ENCODE peak calls at places on chromosome 7, in four cellular contexts. One of them, this sample, is unnamed.

GRCh38 chr7:139873593-139874374 is 44.7 kb downstream of the TBXAS1 start:
- DNase-seq in nephron progenitor cell: no peak
- DNase-seq in pancreas: no peak
- DNase-seq in prostate gland: no peak
- DNase-seq in this sample: no peak

GRCh38 chr7:76220185-76221057 is 18.7 kb downstream of the SRRM3 start:
- DNase-seq in prostate gland: no peak
- DNase-seq in nephron progenitor cell: peak
- DNase-seq in pancreas: peak
- DNase-seq in this sample: no peak

GRCh38 chr7:154633641-154634040 is 369.3 kb downstream of the PAXIP1 start:
- DNase-seq in prostate gland: no peak
- DNase-seq in nephron progenitor cell: no peak
- DNase-seq in pancreas: no peak
- DNase-seq in this sample: no peak

GRCh38 chr7:114088541-114088940 is 169.7 kb upstream of the PPP1R3A start:
- DNase-seq in prostate gland: no peak
- DNase-seq in pancreas: no peak
- DNase-seq in nephron progenitor cell: no peak
- DNase-seq in this sample: no peak

GRCh38 chr7:101586078-101586941 is 42.8 kb downstream of the MYL10 start:
- DNase-seq in nephron progenitor cell: no peak
- DNase-seq in prostate gland: no peak
- DNase-seq in pancreas: no peak
- DNase-seq in this sample: peak

GRCh38 chr7:149566103-149566502 is 68.5 kb upstream of the ZNF746 start:
- DNase-seq in pancreas: no peak
- DNase-seq in prostate gland: no peak
- DNase-seq in nephron progenitor cell: no peak
- DNase-seq in this sample: no peak

GRCh38 chr7:41459183-41459582 is 243.7 kb downstream of the INHBA start:
- DNase-seq in prostate gland: no peak
- DNase-seq in nephron progenitor cell: no peak
- DNase-seq in pancreas: no peak
- DNase-seq in this sample: no peak

GRCh38 chr7:11078242-11078834 is 104.7 kb downstream of the PHF14 start:
- DNase-seq in pancreas: no peak
- DNase-seq in nephron progenitor cell: no peak
- DNase-seq in prostate gland: no peak
- DNase-seq in this sample: peak

GRCh38 chr7:81470084-81470723 is 299.6 kb downstream of the HGF start:
- DNase-seq in nephron progenitor cell: peak
- DNase-seq in pancreas: no peak
- DNase-seq in prostate gland: peak
- DNase-seq in this sample: peak

GRCh38 chr7:30848121-30848855 is 63.4 kb upstream of the AQP1 start:
- DNase-seq in nephron progenitor cell: no peak
- DNase-seq in pancreas: no peak
- DNase-seq in prostate gland: no peak
- DNase-seq in this sample: no peak

GRCh38 chr7:17623546-17624185 is 316.6 kb downstream of the SNX13 start:
- DNase-seq in prostate gland: no peak
- DNase-seq in nephron progenitor cell: no peak
- DNase-seq in pancreas: no peak
- DNase-seq in this sample: no peak

GRCh38 chr7:128910569-128910945 is at the start of gene KCP:
- DNase-seq in prostate gland: no peak
- DNase-seq in pancreas: peak
- DNase-seq in nephron progenitor cell: peak
- DNase-seq in this sample: no peak

GRCh38 chr7:2924866-2925840 is 81.0 kb upstream of the GNA12 start:
- DNase-seq in pancreas: no peak
- DNase-seq in prostate gland: no peak
- DNase-seq in nephron progenitor cell: no peak
- DNase-seq in this sample: no peak

GRCh38 chr7:76173566-76174205 is 28.0 kb upstream of the SRRM3 start:
- DNase-seq in prostate gland: no peak
- DNase-seq in nephron progenitor cell: no peak
- DNase-seq in pancreas: peak
- DNase-seq in this sample: no peak

GRCh38 chr7:64685091-64685490 is 19.2 kb downstream of the ZNF107 start:
- DNase-seq in nephron progenitor cell: no peak
- DNase-seq in prostate gland: no peak
- DNase-seq in pancreas: no peak
- DNase-seq in this sample: no peak

GRCh38 chr7:106858618-106859532 is 6.2 kb upstream of the PIK3CG start:
- DNase-seq in prostate gland: no peak
- DNase-seq in pancreas: peak
- DNase-seq in nephron progenitor cell: no peak
- DNase-seq in this sample: no peak

GRCh38 chr7:155283565-155284194 is 14.0 kb upstream of the INSIG1 start:
- DNase-seq in prostate gland: no peak
- DNase-seq in nephron progenitor cell: no peak
- DNase-seq in pancreas: no peak
- DNase-seq in this sample: peak

GRCh38 chr7:24304494-24305095 is 20.6 kb downstream of the NPY start:
- DNase-seq in nephron progenitor cell: peak
- DNase-seq in prostate gland: no peak
- DNase-seq in pancreas: no peak
- DNase-seq in this sample: no peak

GRCh38 chr7:24299192-24299591 is 15.2 kb downstream of the NPY start:
- DNase-seq in pancreas: no peak
- DNase-seq in prostate gland: no peak
- DNase-seq in nephron progenitor cell: no peak
- DNase-seq in this sample: no peak

GRCh38 chr7:24307294-24307693 is 23.3 kb downstream of the NPY start:
- DNase-seq in prostate gland: no peak
- DNase-seq in pancreas: no peak
- DNase-seq in nephron progenitor cell: no peak
- DNase-seq in this sample: no peak

DNA sequence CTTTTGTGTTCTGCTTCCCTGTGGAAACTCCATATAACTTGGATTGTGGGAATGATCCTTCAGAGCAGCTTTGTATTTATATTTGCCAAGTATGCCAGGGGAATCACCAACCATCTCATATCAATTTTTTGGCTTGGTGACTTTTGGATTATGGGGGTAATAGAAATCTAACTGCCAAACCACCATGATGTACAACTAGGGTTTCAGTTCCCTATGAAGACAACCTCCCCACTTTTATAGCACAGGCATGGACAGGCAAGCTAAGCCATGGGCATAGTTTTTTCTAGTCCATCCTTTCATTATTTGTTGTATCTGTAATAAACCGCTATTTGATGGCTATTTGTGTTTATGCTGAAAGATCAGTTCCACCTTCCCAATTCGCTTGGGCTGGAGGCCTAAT is 17.7 kb downstream of the NPY start:
- DNase-seq in nephron progenitor cell: no peak
- DNase-seq in pancreas: no peak
- DNase-seq in prostate gland: no peak
- DNase-seq in this sample: no peak
- TF ChIP-seq CTCF in nephron progenitor cell: no peak
- TF ChIP-seq CTCF in pancreas: no peak
- TF ChIP-seq CTCF in prostate gland: no peak
- TF ChIP-seq CTCF in this sample: no peak

DNA sequence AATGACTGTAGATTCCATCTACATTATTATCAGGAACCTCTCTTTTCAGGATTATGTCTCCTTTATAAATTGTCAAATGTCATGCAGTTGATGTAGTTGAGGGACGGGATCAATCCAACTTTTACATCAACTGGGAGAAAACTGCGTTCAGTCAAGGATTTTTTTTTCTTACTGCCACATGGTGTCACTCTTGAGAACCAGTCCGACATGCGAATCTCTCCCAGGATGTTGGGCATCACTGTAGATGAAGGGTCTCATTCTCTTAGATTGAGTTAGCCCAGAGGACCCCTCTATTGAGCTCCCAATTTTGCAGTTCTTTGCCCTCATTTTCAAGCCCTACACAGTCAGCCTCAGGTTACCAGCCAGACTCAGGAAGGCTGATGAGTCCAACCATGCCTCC is 120.3 kb upstream of the PTPRZ1 start:
- DNase-seq in prostate gland: no peak
- DNase-seq in nephron progenitor cell: no peak
- DNase-seq in pancreas: no peak
- DNase-seq in this sample: no peak
- TF ChIP-seq CTCF in prostate gland: no peak
- TF ChIP-seq CTCF in nephron progenitor cell: peak
- TF ChIP-seq CTCF in pancreas: no peak
- TF ChIP-seq CTCF in this sample: no peak

GRCh38 chr7:66522518-66522917 is 106.2 kb upstream of the KCTD7 start:
- DNase-seq in pancreas: no peak
- DNase-seq in nephron progenitor cell: no peak
- DNase-seq in prostate gland: no peak
- DNase-seq in this sample: no peak
- TF ChIP-seq CTCF in pancreas: no peak
- TF ChIP-seq CTCF in nephron progenitor cell: no peak
- TF ChIP-seq CTCF in prostate gland: no peak
- TF ChIP-seq CTCF in this sample: peak

GRCh38 chr7:158011941-158012340 is 575.7 kb downstream of the PTPRN2 start:
- DNase-seq in pancreas: peak
- DNase-seq in prostate gland: no peak
- DNase-seq in nephron progenitor cell: no peak
- DNase-seq in this sample: no peak

GRCh38 chr7:158009886-158010285 is 577.7 kb downstream of the PTPRN2 start:
- DNase-seq in prostate gland: no peak
- DNase-seq in pancreas: peak
- DNase-seq in nephron progenitor cell: no peak
- DNase-seq in this sample: no peak

GRCh38 chr7:158008267-158008666 is 579.4 kb downstream of the PTPRN2 start:
- DNase-seq in prostate gland: no peak
- DNase-seq in pancreas: peak
- DNase-seq in nephron progenitor cell: no peak
- DNase-seq in this sample: no peak

GRCh38 chr7:158013085-158013668 is 574.4 kb downstream of the PTPRN2 start:
- DNase-seq in nephron progenitor cell: no peak
- DNase-seq in prostate gland: no peak
- DNase-seq in pancreas: no peak
- DNase-seq in this sample: no peak

GRCh38 chr7:158010956-158011698 is 576.5 kb downstream of the PTPRN2 start:
- DNase-seq in pancreas: no peak
- DNase-seq in nephron progenitor cell: no peak
- DNase-seq in prostate gland: no peak
- DNase-seq in this sample: no peak
- TF ChIP-seq CTCF in pancreas: no peak
- TF ChIP-seq CTCF in nephron progenitor cell: no peak
- TF ChIP-seq CTCF in prostate gland: no peak
- TF ChIP-seq CTCF in this sample: no peak

This sample was measured in GM10248.